ENCODE peak calls at places on chromosomes 16 and 17, in nine cellular contexts. W is tibial nerve, I is psoas muscle, Q is left lung, P is fibroblast of lung, J is neural progenitor cell, G is uterus, A is adrenal gland, B is cardiac muscle cell. K is an unnamed sample. For H3K4me1, the result is how much of the 10 kb centered on the place peaks cover.

GRCh38 chr17:82236142-82236971 is 7.5 kb downstream of the SLC16A3 start:
- DNase-seq in G (peak), P (peak), B (peak), J (peak), A (peak), Q (peak), I (peak), W (peak), K (peak)

GRCh38 chr16:69088684-69089083 is 16.8 kb upstream of the HAS3 start:
- DNase-seq in P (no peak), B (no peak), Q (no peak), J (no peak), A (no peak), G (no peak), W (no peak), I (no peak), K (no peak)

GRCh38 chr16:14300631-14301149 is 229.6 kb downstream of the MRTFB start:
- DNase-seq in I (peak), Q (peak), W (peak), P (peak), B (peak), J (peak), A (peak), G (peak), K (peak)

GRCh38 chr16:7452090-7452489 is 119.4 kb downstream of the RBFOX1 start:
- DNase-seq in W (no peak), I (no peak), Q (no peak), A (no peak), P (no peak), J (no peak), B (no peak), G (no peak), K (no peak)

GRCh38 chr16:27258241-27258734 is 10.3 kb downstream of the NSMCE1 start:
- DNase-seq in Q (no peak), J (no peak), I (no peak), G (no peak), W (no peak), P (peak), B (peak), A (no peak), K (peak)

GRCh38 chr16:19555938-19556778 is 655 bp downstream of the VPS35L start:
- DNase-seq in Q (no peak), P (peak), I (no peak), B (peak), A (no peak), J (peak), G (no peak), W (no peak), K (no peak)

GRCh38 chr17:68182940-68183551 is 64.8 kb upstream of the AMZ2 start:
- DNase-seq in A (no peak), I (no peak), B (no peak), W (no peak), G (no peak), P (no peak), Q (no peak), J (no peak), K (peak)

GRCh38 chr16:12096162-12096781 is 119.7 kb downstream of the SNX29 start:
- DNase-seq in Q (peak), A (no peak), B (no peak), J (no peak), G (no peak), I (no peak), W (no peak), P (peak), K (no peak)

GRCh38 chr17:82789806-82790205 is 37.9 kb downstream of the TBCD start:
- DNase-seq in G (no peak), A (no peak), Q (no peak), B (no peak), J (no peak), W (no peak), P (no peak), I (no peak), K (no peak)

GRCh38 chr16:2031081-2031577 is 4.4 kb downstream of the NHERF2 start:
- DNase-seq in J (no peak), I (peak), W (no peak), P (no peak), Q (no peak), B (no peak), G (no peak), A (peak), K (no peak)

GRCh38 chr16:2206780-2207433 is 1.7 kb downstream of the MLST8 start:
- DNase-seq in A (no peak), B (peak), P (no peak), G (no peak), W (no peak), J (no peak), Q (no peak), I (no peak), K (no peak)

GRCh38 chr17:29212681-29213121 is 32.5 kb upstream of the MYO18A start:
- DNase-seq in J (no peak), B (no peak), A (peak), W (no peak), G (no peak), Q (no peak), P (no peak), I (no peak), K (no peak)

GRCh38 chr16:81521141-81521626 is 76.6 kb downstream of the CMIP start:
- DNase-seq in Q (no peak), J (no peak), B (no peak), G (no peak), P (no peak), W (no peak), A (no peak), I (peak), K (no peak)

GRCh38 chr17:15973016-15973415 is 26.5 kb downstream of the ZSWIM7 start:
- DNase-seq in B (no peak), I (no peak), Q (peak), J (no peak), W (no peak), A (no peak), G (no peak), P (peak), K (no peak)

GRCh38 chr17:40362696-40363479 is 1.6 kb downstream of the GJD3 start:
- DNase-seq in P (peak), W (no peak), A (peak), G (no peak), I (peak), B (peak), Q (peak), J (peak), K (peak)

GRCh38 chr16:81581107-81581506 is 136.5 kb downstream of the CMIP start:
- DNase-seq in G (no peak), I (no peak), Q (no peak), B (no peak), W (no peak), A (no peak), J (no peak), P (peak), K (no peak)

GRCh38 chr16:81647527-81647926 is 131.6 kb upstream of the PLCG2 start:
- DNase-seq in G (no peak), Q (no peak), J (no peak), B (no peak), P (peak), A (peak), W (no peak), I (no peak), K (no peak)

GRCh38 chr16:83109736-83110135 is 483.0 kb downstream of the CDH13 start:
- DNase-seq in Q (no peak), A (no peak), G (no peak), P (no peak), W (no peak), I (no peak), J (no peak), B (no peak), K (no peak)

GRCh38 chr17:57925361-57925990 is 29.7 kb downstream of the CUEDC1 start:
- DNase-seq in W (no peak), P (no peak), A (no peak), B (no peak), I (peak), G (no peak), J (peak), Q (no peak), K (no peak)

GRCh38 chr17:75036643-75037268 is 10.0 kb downstream of the ATP5PD start:
- DNase-seq in J (no peak), W (peak), Q (peak), P (peak), I (peak), B (peak), G (peak), A (peak), K (peak)

GRCh38 chr17:72365857-72366415 is 245.1 kb downstream of the SOX9 start:
- DNase-seq in I (no peak), G (no peak), J (no peak), P (peak), A (no peak), W (no peak), Q (no peak), B (peak), K (no peak)
- TF ChIP-seq CTCF in I (no peak), G (no peak), J (no peak), P (no peak), A (no peak), W (no peak), Q (no peak), B (no peak), K (no peak)

GRCh38 chr17:77372444-77373297 is 231.9 kb downstream of the SEC14L1 start:
- DNase-seq in P (peak), G (peak), A (peak), B (peak), J (peak), I (peak), W (peak), Q (peak), K (peak)

GRCh38 chr17:77371117-77371887 is 230.5 kb downstream of the SEC14L1 start:
- DNase-seq in J (no peak), B (peak), G (no peak), P (peak), Q (peak), W (no peak), I (peak), A (no peak), K (no peak)

GRCh38 chr17:77373298-77374169 is 232.8 kb downstream of the SEC14L1 start:
- DNase-seq in G (peak), Q (no peak), W (peak), P (no peak), J (peak), I (peak), A (peak), B (peak), K (no peak)

GRCh38 chr17:77370536-77370935 is 229.8 kb downstream of the SEC14L1 start:
- DNase-seq in J (no peak), I (peak), B (no peak), Q (no peak), W (no peak), G (no peak), A (no peak), P (no peak), K (no peak)

GRCh38 chr17:77371888-77372443 is 231.2 kb downstream of the SEC14L1 start:
- DNase-seq in G (peak), A (no peak), W (no peak), I (peak), J (peak), Q (peak), B (no peak), P (no peak), K (no peak)
- H3K4me1 ChIP-seq in G (under half), A (under half), W (under half), I (under half), J (half or more), Q (half or more), B (under half), P (under half), K (under half)

GRCh38 chr16:66651474-66651765 is 45.1 kb downstream of the CMTM4 start:
- DNase-seq in Q (no peak), I (no peak), J (no peak), P (peak), A (no peak), B (peak), W (no peak), G (no peak), K (no peak)
- H3K27ac ChIP-seq in Q (no peak), I (no peak), J (no peak), P (no peak), A (no peak), B (no peak), W (no peak), G (no peak), K (no peak)

GRCh38 chr16:64132190-64132589 is 989.7 kb downstream of the CDH11 start:
- DNase-seq in P (no peak), I (no peak), Q (no peak), A (no peak), W (no peak), G (no peak), B (no peak), J (no peak), K (no peak)
- TF ChIP-seq CTCF in P (no peak), I (no peak), Q (no peak), A (no peak), W (no peak), G (no peak), B (no peak), J (no peak), K (no peak)

GRCh38 chr16:8644513-8645140 is 23.1 kb downstream of the METTL22 start:
- DNase-seq in Q (peak), A (peak), B (no peak), I (no peak), W (peak), J (no peak), G (no peak), P (no peak), K (no peak)
- H3K4me1 ChIP-seq in Q (under half), A (under half), B (under half), I (under half), W (under half), J (under half), G (under half), P (under half), K (under half)

K was measured in Peyer's patch.